ENCODE peak calls at places on chromosomes 2 and 18, in seven cellular contexts. S, J, T, L, O, E and G are unnamed samples.

GRCh38 chr2:50018938-50019337 is 864.6 kb upstream of the FSHR start:
- DNase-seq in S (no peak), J (no peak), T (no peak), L (no peak), O (no peak), E (no peak), G (no peak)

GRCh38 chr18:23437357-23438045 is 15.6 kb upstream of the RIOK3 start:
- DNase-seq in S (peak), J (peak), T (no peak), L (peak), O (peak), E (peak), G (peak)

GRCh38 chr18:63831080-63831788 is 56.0 kb downstream of the SERPINB7 start:
- DNase-seq in S (no peak), J (peak), T (no peak), L (peak), O (no peak), E (no peak), G (no peak)

GRCh38 chr2:173750332-173750731 is 214.8 kb downstream of the SP3 start:
- DNase-seq in S (no peak), J (no peak), T (peak), L (no peak), O (no peak), E (no peak), G (no peak)

GRCh38 chr18:55778731-55779460 is 190.9 kb upstream of the TCF4 start:
- DNase-seq in S (no peak), J (no peak), T (no peak), L (peak), O (no peak), E (no peak), G (no peak)

GRCh38 chr2:166127217-166128155 is at the start of gene SCN1A:
- DNase-seq in S (no peak), J (peak), T (peak), L (peak), O (no peak), E (no peak), G (peak)

GRCh38 chr2:134858245-134858644 is 19.8 kb downstream of the ACMSD start:
- DNase-seq in S (no peak), J (no peak), T (no peak), L (no peak), O (no peak), E (no peak), G (no peak)

GRCh38 chr2:230411484-230412368 is 4.3 kb upstream of the SP100 start:
- DNase-seq in S (peak), J (peak), T (no peak), L (peak), O (peak), E (peak), G (peak)

GRCh38 chr2:726158-726557 is 49.0 kb upstream of the TMEM18 start:
- DNase-seq in S (no peak), J (no peak), T (no peak), L (no peak), O (no peak), E (no peak), G (no peak)

GRCh38 chr2:148813603-148814065 is 61.4 kb upstream of the KIF5C start:
- DNase-seq in S (peak), J (no peak), T (no peak), L (no peak), O (peak), E (no peak), G (no peak)

GRCh38 chr2:241432824-241433448 is 75.4 kb downstream of the STK25 start:
- DNase-seq in S (no peak), J (no peak), T (no peak), L (peak), O (no peak), E (no peak), G (no peak)

GRCh38 chr2:108257757-108258331 is 18.1 kb downstream of the SULT1C3 start:
- DNase-seq in S (no peak), J (no peak), T (no peak), L (no peak), O (no peak), E (no peak), G (no peak)

GRCh38 chr2:192194065-192194865 is 468 bp downstream of the TMEFF2 start:
- DNase-seq in S (peak), J (peak), T (no peak), L (no peak), O (peak), E (peak), G (peak)

GRCh38 chr18:57794951-57795728 is 8.0 kb downstream of the ATP8B1 start:
- DNase-seq in S (no peak), J (no peak), T (no peak), L (no peak), O (no peak), E (no peak), G (no peak)

GRCh38 chr2:230924470-230925341 is at the start of gene GPR55:
- DNase-seq in S (peak), J (no peak), T (no peak), L (no peak), O (peak), E (peak), G (peak)

GRCh38 chr2:15935189-15935588 is 5.2 kb upstream of the MYCN start:
- DNase-seq in S (no peak), J (no peak), T (no peak), L (no peak), O (no peak), E (no peak), G (no peak)

GRCh38 chr2:55120634-55121359 is 70.5 kb upstream of the RTN4 start:
- DNase-seq in S (no peak), J (peak), T (no peak), L (peak), O (no peak), E (no peak), G (no peak)

GRCh38 chr2:70726947-70727725 is 40.9 kb downstream of the ADD2 start:
- DNase-seq in S (no peak), J (peak), T (no peak), L (peak), O (no peak), E (no peak), G (no peak)

GRCh38 chr2:230816735-230817134 is 48.0 kb upstream of the ITM2C start:
- DNase-seq in S (no peak), J (no peak), T (no peak), L (no peak), O (no peak), E (no peak), G (no peak)

GRCh38 chr2:9830685-9831410 is 12.4 kb upstream of the TAF1B start:
- DNase-seq in S (no peak), J (no peak), T (no peak), L (no peak), O (no peak), E (no peak), G (no peak)

GRCh38 chr2:28355521-28356094 is 37.0 kb upstream of the FOSL2 start:
- DNase-seq in S (no peak), J (peak), T (no peak), L (no peak), O (no peak), E (no peak), G (no peak)

GRCh38 chr2:67945976-67946375 is 116.8 kb downstream of the C1D start:
- DNase-seq in S (no peak), J (no peak), T (no peak), L (peak), O (no peak), E (no peak), G (no peak)

GRCh38 chr2:3169106-3169870 is 208.3 kb downstream of the EIPR1 start:
- DNase-seq in S (no peak), J (peak), T (no peak), L (no peak), O (no peak), E (no peak), G (no peak)

GRCh38 chr2:118197011-118197695 is 108.9 kb downstream of the INSIG2 start:
- DNase-seq in S (no peak), J (no peak), T (no peak), L (no peak), O (no peak), E (no peak), G (no peak)

GRCh38 chr2:182553483-182553882 is 126.6 kb upstream of the PDE1A start:
- DNase-seq in S (no peak), J (no peak), T (no peak), L (no peak), O (no peak), E (no peak), G (no peak)

GRCh38 chr2:212928681-212929080 is 222.7 kb downstream of the IKZF2 start:
- DNase-seq in S (no peak), J (no peak), T (no peak), L (no peak), O (no peak), E (no peak), G (no peak)

GRCh38 chr18:47809420-47809819 is 121.0 kb downstream of the SMAD2 start:
- DNase-seq in S (no peak), J (no peak), T (no peak), L (peak), O (no peak), E (no peak), G (no peak)

GRCh38 chr2:27134781-27135470 is 490 bp upstream of the PREB start:
- DNase-seq in S (no peak), J (no peak), T (no peak), L (no peak), O (no peak), E (no peak), G (no peak)

GRCh38 chr2:7467782-7468447 is 550.7 kb downstream of the RNF144A start:
- DNase-seq in S (peak), J (no peak), T (no peak), L (no peak), O (peak), E (no peak), G (peak)

GRCh38 chr2:53715568-53715967 is 52.0 kb upstream of the CHAC2 start:
- DNase-seq in S (no peak), J (no peak), T (peak), L (no peak), O (no peak), E (no peak), G (no peak)

GRCh38 chr18:74370163-74370562 is 54.5 kb downstream of the C18orf63 start:
- DNase-seq in S (no peak), J (no peak), T (no peak), L (no peak), O (no peak), E (no peak), G (no peak)

GRCh38 chr2:174602741-174603140 is 5.1 kb upstream of the WIPF1 start:
- DNase-seq in S (no peak), J (no peak), T (no peak), L (no peak), O (no peak), E (no peak), G (no peak)

GRCh38 chr2:56015631-56016251 is 92.2 kb upstream of the EFEMP1 start:
- DNase-seq in S (no peak), J (no peak), T (no peak), L (peak), O (no peak), E (no peak), G (no peak)